ENCODE peak calls at places on chromosome 16, in seven cellular contexts. A, G, T, S, M, Y and I are unnamed samples.

GRCh38 chr16:69796285-69797118 is 34.4 kb downstream of the WWP2 start:
- DNase-seq in A (peak), G (peak), T (peak), S (peak), M (no peak), Y (peak), I (peak)

GRCh38 chr16:78163772-78164391 is 64.4 kb downstream of the WWOX start:
- DNase-seq in A (no peak), G (peak), T (no peak), S (no peak), M (no peak), Y (no peak), I (no peak)

GRCh38 chr16:86836503-86837125 is 258.3 kb downstream of the FOXL1 start:
- DNase-seq in A (no peak), G (no peak), T (no peak), S (no peak), M (no peak), Y (no peak), I (peak)

GRCh38 chr16:87558682-87559081 is 43.6 kb upstream of the JPH3 start:
- DNase-seq in A (no peak), G (no peak), T (no peak), S (no peak), M (no peak), Y (no peak), I (no peak)

GRCh38 chr16:87842209-87842869 is 27.0 kb downstream of the SLC7A5 start:
- DNase-seq in A (no peak), G (no peak), T (no peak), S (no peak), M (no peak), Y (no peak), I (no peak)

GRCh38 chr16:30609928-30610839 is at the start of gene ZNF689:
- DNase-seq in A (peak), G (peak), T (peak), S (peak), M (peak), Y (peak), I (peak)

GRCh38 chr16:29898786-29899515 is 399 bp downstream of the SEZ6L2 start:
- DNase-seq in A (peak), G (peak), T (no peak), S (peak), M (no peak), Y (peak), I (peak)

GRCh38 chr16:85085721-85086120 is 26.6 kb downstream of the CIBAR2 start:
- DNase-seq in A (no peak), G (no peak), T (no peak), S (no peak), M (no peak), Y (no peak), I (no peak)

GRCh38 chr16:66918355-66918754 is 330 bp downstream of the CDH16 start:
- DNase-seq in A (no peak), G (no peak), T (no peak), S (no peak), M (no peak), Y (no peak), I (no peak)

GRCh38 chr16:47699090-47699489 is 238.0 kb downstream of the PHKB start:
- DNase-seq in A (no peak), G (no peak), T (no peak), S (no peak), M (no peak), Y (no peak), I (no peak)

GRCh38 chr16:50469121-50469743 is 79.0 kb upstream of the NKD1 start:
- DNase-seq in A (no peak), G (peak), T (no peak), S (no peak), M (no peak), Y (no peak), I (no peak)

GRCh38 chr16:2773188-2773968 is 3.7 kb downstream of the ELOB start:
- DNase-seq in A (no peak), G (no peak), T (no peak), S (no peak), M (no peak), Y (no peak), I (no peak)

GRCh38 chr16:83588070-83588469 is 219.7 kb upstream of the HSBP1 start:
- DNase-seq in A (no peak), G (no peak), T (no peak), S (no peak), M (no peak), Y (no peak), I (no peak)

GRCh38 chr16:50313596-50314483 is 47.5 kb downstream of the ADCY7 start:
- DNase-seq in A (peak), G (no peak), T (no peak), S (no peak), M (no peak), Y (no peak), I (no peak)

GRCh38 chr16:11539635-11540034 is 47.1 kb downstream of the LITAF start:
- DNase-seq in A (no peak), G (no peak), T (no peak), S (no peak), M (no peak), Y (peak), I (no peak)